ENCODE peak calls at places on chromosomes 3 and 15, in five cellular contexts. E is stimulated activated CD4-positive, alpha-beta T cell treated with anti-CD3 and anti-CD28 coated beads, Interleukin-1b, Interleukin-23, amount 100 ng/mL, for 24 hours; C is osteocyte; G is DMS153; J is activated CD4-positive, alpha-beta T cell treated with anti-CD3 and anti-CD28 coated beads, Interleukin-2, amount 50 U/mL, for 24 hours. D is an unnamed sample.

GRCh38 chr15:30670056-30670455 is 44.1 kb downstream of the ARHGAP11B start:
- DNase-seq in E (no peak), C (no peak), G (no peak), J (no peak), D (no peak)

GRCh38 chr15:42349178-42349577 is 10.1 kb upstream of the CAPN3 start:
- DNase-seq in E (no peak), C (no peak), G (no peak), J (no peak), D (no peak)

GRCh38 chr3:1252061-1252430 is 159.2 kb downstream of the CNTN6 start:
- DNase-seq in E (no peak), C (no peak), G (no peak), J (no peak), D (no peak)

GRCh38 chr15:60423540-60423939 is 25.8 kb upstream of the ANXA2 start:
- DNase-seq in E (no peak), C (no peak), G (no peak), J (no peak), D (no peak)

GRCh38 chr15:79743032-79743431 is 153.8 kb downstream of the MTHFS start:
- DNase-seq in E (no peak), C (no peak), G (no peak), J (no peak), D (no peak)

GRCh38 chr3:189273736-189274135 is 102.0 kb downstream of the TPRG1 start:
- DNase-seq in E (no peak), C (no peak), G (no peak), J (no peak), D (no peak)

GRCh38 chr3:197353001-197353866 is 54.8 kb upstream of the DLG1 start:
- DNase-seq in E (no peak), C (no peak), G (no peak), J (no peak), D (no peak)

GRCh38 chr3:16460886-16461285 is 52.6 kb downstream of the RFTN1 start:
- DNase-seq in E (no peak), C (no peak), G (no peak), J (no peak), D (peak)

GRCh38 chr15:101808201-101808600 is 3.8 kb upstream of the OR4F15 start:
- DNase-seq in E (no peak), C (no peak), G (no peak), J (no peak), D (no peak)

GRCh38 chr3:11126653-11127052 is 27.6 kb upstream of the HRH1 start:
- DNase-seq in E (no peak), C (no peak), G (no peak), J (no peak), D (no peak)

GRCh38 chr15:89101302-89102191 is 13.3 kb downstream of the ABHD2 start:
- DNase-seq in E (no peak), C (peak), G (no peak), J (no peak), D (no peak)

GRCh38 chr15:65902373-65902772 is 33.1 kb downstream of the RAB11A start:
- DNase-seq in E (no peak), C (no peak), G (peak), J (no peak), D (no peak)

GRCh38 chr3:109115451-109115850 is 2.5 kb downstream of the MORC1 start:
- DNase-seq in E (no peak), C (no peak), G (no peak), J (no peak), D (no peak)

GRCh38 chr15:81336568-81336967 is 12.6 kb upstream of the STARD5 start:
- DNase-seq in E (no peak), C (peak), G (no peak), J (peak), D (no peak)

GRCh38 chr3:73605861-73606260 is 18.9 kb downstream of the PDZRN3 start:
- DNase-seq in E (no peak), C (no peak), G (no peak), J (no peak), D (no peak)

GRCh38 chr15:43207024-43207423 is 13.8 kb downstream of the EPB42 start:
- DNase-seq in E (no peak), C (peak), G (no peak), J (no peak), D (no peak)

GRCh38 chr15:43514241-43515057 is 3.0 kb upstream of the MAP1A start:
- DNase-seq in E (no peak), C (no peak), G (no peak), J (no peak), D (peak)

GRCh38 chr3:178777718-178778411 is 241.6 kb downstream of the KCNMB2 start:
- DNase-seq in E (no peak), C (no peak), G (peak), J (no peak), D (peak)

GRCh38 chr3:191030983-191031382 is 168.1 kb upstream of the OSTN start:
- DNase-seq in E (no peak), C (no peak), G (no peak), J (no peak), D (no peak)

D was measured in NCI-H774.